ENCODE peak calls at places on chromosomes 4 and X, in four cellular contexts. G, Y, S and N are unnamed samples.

GRCh38 chrX:24395775-24396174 is 35.3 kb downstream of the SUPT20HL1 start:
- DNase-seq in G (peak; percentile 38), Y (peak; percentile 33), S (peak; percentile 54), N (peak; percentile 85)

GRCh38 chr4:71009091-71009490 is 15.6 kb downstream of the DCK start:
- DNase-seq in G (no peak), S (no peak), Y (no peak), N (no peak)

GRCh38 chr4:139555073-139555704 is 830 bp downstream of the SETD7 start:
- DNase-seq in S (peak; percentile 49), G (peak; percentile 88), Y (peak; percentile 91), N (peak; percentile 91)

GRCh38 chr4:53450773-53451172 is 73.3 kb downstream of the FIP1L1 start:
- DNase-seq in Y (no peak), G (no peak), S (no peak), N (peak; percentile 47)

GRCh38 chr4:27176881-27177280 is 316.2 kb downstream of the STIM2 start:
- DNase-seq in S (no peak), Y (no peak), G (no peak), N (no peak)

GRCh38 chrX:108331126-108331909 is 106.9 kb downstream of the COL4A6 start:
- DNase-seq in Y (no peak), S (no peak), G (no peak), N (no peak)

GRCh38 chrX:23554304-23554703 is 113.0 kb upstream of the PRDX4 start:
- DNase-seq in Y (no peak), S (peak; percentile 10), G (no peak), N (no peak)

GRCh38 chrX:131675596-131676194 is 131.8 kb downstream of the OR13H1 start:
- DNase-seq in S (peak; percentile 38), G (no peak), Y (no peak), N (no peak)

GRCh38 chr4:84503495-84504437 is 4.7 kb upstream of the NKX6-1 start:
- DNase-seq in G (peak; percentile 19), S (no peak), Y (no peak), N (peak; percentile 83)

GRCh38 chr4:145734576-145735329 is 54.8 kb downstream of the C4orf51 start:
- DNase-seq in S (peak; percentile 38), G (peak; percentile 87), Y (peak; percentile 94), N (peak; percentile 94)

GRCh38 chr4:109998867-109999303 is 86.2 kb downstream of the EGF start:
- DNase-seq in G (no peak), Y (no peak), S (peak; percentile 71), N (peak; percentile 93)

GRCh38 chr4:129254526-129254925 is 158.6 kb downstream of the C4orf33 start:
- DNase-seq in S (no peak), Y (no peak), G (no peak), N (no peak)

GRCh38 chr4:173698557-173699262 is 168.7 kb upstream of the HAND2 start:
- DNase-seq in Y (no peak), G (no peak), S (no peak), N (no peak)

GRCh38 chr4:119314356-119314755 is 7.6 kb downstream of the FABP2 start:
- DNase-seq in G (no peak), Y (no peak), S (peak; percentile 12), N (peak; percentile 18)

GRCh38 chr4:123351713-123352112 is 44.9 kb upstream of the SPRY1 start:
- DNase-seq in S (no peak), Y (no peak), G (no peak), N (no peak)

GRCh38 chr4:183349673-183350072 is 27.4 kb upstream of the CLDN24 start:
- DNase-seq in Y (no peak), S (no peak), G (no peak), N (no peak)

GRCh38 chrX:19225906-19226305 is 103.6 kb upstream of the ADGRG2 start:
- DNase-seq in S (peak; percentile 17), Y (no peak), G (peak; percentile 1), N (no peak)

GRCh38 chrX:1334854-1335253 is 1.7 kb upstream of the IL3RA start:
- DNase-seq in G (no peak), S (no peak), Y (no peak), N (no peak)

GRCh38 chrX:63750846-63751245 is 34.2 kb downstream of the ARHGEF9 start:
- DNase-seq in Y (no peak), G (no peak), S (no peak), N (no peak)

GRCh38 chr4:11632015-11632414 is 203.3 kb upstream of the HS3ST1 start:
- DNase-seq in S (no peak), Y (no peak), G (no peak), N (no peak)

GRCh38 chr4:183424109-183424751 is 20.2 kb upstream of the CDKN2AIP start:
- DNase-seq in Y (no peak), S (no peak), G (peak; percentile 52), N (no peak)

GRCh38 chr4:185127021-185127925 is 15.8 kb upstream of the SLC25A4 start:
- DNase-seq in S (peak; percentile 39), G (peak; percentile 10), Y (no peak), N (no peak)

GRCh38 chrX:100363926-100364325 is 46.1 kb downstream of the PCDH19 start:
- DNase-seq in G (no peak), Y (no peak), S (no peak), N (no peak)

GRCh38 chr4:7190668-7191545 is 1.4 kb upstream of the SORCS2 start:
- DNase-seq in G (no peak), S (no peak), Y (no peak), N (no peak)

GRCh38 chr4:185782523-185782922 is 29.5 kb downstream of the SORBS2 start:
- DNase-seq in Y (no peak), S (no peak), G (no peak), N (peak; percentile 34)

GRCh38 chrX:150421816-150422215 is 58.7 kb downstream of the MAMLD1 start:
- DNase-seq in Y (no peak), S (no peak), G (no peak), N (no peak)

GRCh38 chr4:93828830-93829530 is 427 bp downstream of the ATOH1 start:
- DNase-seq in Y (no peak), S (peak; percentile 24), G (peak; percentile 9), N (no peak)

GRCh38 chr4:139786494-139787354 is 121.1 kb downstream of the MGST2 start:
- DNase-seq in S (peak; percentile 28), G (no peak), Y (no peak), N (no peak)

GRCh38 chr4:54625391-54625790 is 32.4 kb upstream of the KIT start:
- DNase-seq in G (no peak), S (no peak), Y (no peak), N (peak; percentile 88)

GRCh38 chr4:1544861-1545275 is 138.6 kb upstream of the NKX1-1 start:
- DNase-seq in Y (no peak), G (no peak), S (no peak), N (no peak)

GRCh38 chr4:56575820-56576429 is 70.3 kb downstream of the ARL9 start:
- DNase-seq in G (no peak), S (peak; percentile 12), Y (no peak), N (no peak)

GRCh38 chrX:38887222-38887621 is 86.0 kb downstream of the MID1IP1 start:
- DNase-seq in G (no peak), S (no peak), Y (no peak), N (no peak)

GRCh38 chr4:6114181-6114580 is 86.2 kb downstream of the JAKMIP1 start:
- DNase-seq in Y (no peak), S (no peak), G (no peak), N (no peak)

GRCh38 chrX:41728125-41728524 is 4.1 kb downstream of the GPR82 start:
- DNase-seq in G (no peak), S (no peak), Y (no peak), N (no peak)

GRCh38 chr4:74217365-74217764 is 59.4 kb downstream of the MTHFD2L start:
- DNase-seq in S (no peak), Y (no peak), G (no peak), N (no peak)

GRCh38 chr4:64230709-64231310 is 178.4 kb downstream of the TECRL start:
- DNase-seq in G (no peak), S (no peak), Y (no peak), N (no peak)